ENCODE peak calls at places on chromosome 22, in ten cellular contexts. D, P, Q, B, R, U, W, A, S and X are unnamed samples.

GRCh38 chr22:27792452-27793165 is 8.9 kb downstream of the MN1 start:
- DNase-seq in D (no peak), W (no peak), P (no peak), Q (peak), U (no peak), A (no peak), B (no peak), S (no peak), R (no peak), X (no peak)

GRCh38 chr22:50702821-50703725 is 30.4 kb downstream of the SHANK3 start:
- DNase-seq in S (no peak), U (no peak), D (no peak), W (no peak), B (peak), R (no peak), P (peak), Q (no peak), A (no peak), X (no peak)

GRCh38 chr22:47539374-47539773 is 776.9 kb downstream of the TBC1D22A start:
- DNase-seq in B (peak), R (no peak), W (no peak), P (no peak), A (no peak), S (no peak), U (no peak), Q (no peak), D (no peak), X (no peak)

GRCh38 chr22:17501679-17502285 is 61.5 kb upstream of the SLC25A18 start:
- DNase-seq in R (no peak), Q (peak), W (no peak), S (peak), P (no peak), U (no peak), A (peak), B (no peak), D (no peak), X (peak)

GRCh38 chr22:17314472-17314871 is 54.8 kb upstream of the CECR2 start:
- DNase-seq in D (no peak), W (no peak), R (no peak), U (no peak), B (peak), A (no peak), P (no peak), Q (no peak), S (peak), X (no peak)

GRCh38 chr22:20131593-20131855 is at the start of gene ZDHHC8:
- DNase-seq in B (no peak), P (no peak), R (no peak), S (no peak), U (no peak), A (no peak), W (no peak), D (peak), Q (no peak), X (peak)

GRCh38 chr22:46514592-46515207 is 22.7 kb downstream of the CELSR1 start:
- DNase-seq in S (no peak), A (no peak), R (no peak), B (no peak), Q (no peak), W (no peak), P (no peak), D (no peak), U (no peak), X (no peak)

GRCh38 chr22:50577987-50578775 is at the start of gene CPT1B:
- DNase-seq in D (no peak), W (no peak), Q (no peak), R (no peak), B (peak), U (no peak), S (no peak), P (peak), A (no peak), X (no peak)

GRCh38 chr22:41731609-41732008 is 32.3 kb downstream of the MEI1 start:
- DNase-seq in Q (no peak), D (no peak), S (no peak), P (no peak), W (no peak), R (no peak), B (no peak), U (no peak), A (no peak), X (no peak)

GRCh38 chr22:38017272-38017920 is 33.0 kb upstream of the SOX10 start:
- DNase-seq in Q (peak), U (no peak), D (no peak), W (no peak), P (peak), S (no peak), A (no peak), B (peak), R (no peak), X (no peak)

GRCh38 chr22:40791241-40791640 is 27.9 kb downstream of the SLC25A17 start:
- DNase-seq in B (no peak), Q (no peak), R (no peak), U (no peak), W (no peak), D (no peak), A (no peak), P (no peak), S (no peak), X (no peak)